ENCODE peak calls at places on chromosomes 4 and X, in nine cellular contexts. One of them, this sample, is unnamed. For H3K4me1, H3K9me3 and H3K36me3, the result is how much of the 10 kb centered on the place peaks cover.

GRCh38 chr4:114277690-114278089 is 298.2 kb upstream of the ARSJ start:
- DNase-seq in MM.1S: no peak
- DNase-seq in heart left ventricle: no peak
- DNase-seq in left ventricle myocardium inferior: no peak
- DNase-seq in aorta: no peak
- DNase-seq in spleen: no peak
- DNase-seq in breast epithelium: no peak
- DNase-seq in SK-N-SH: no peak
- DNase-seq in adrenal gland: no peak
- DNase-seq in this sample: no peak

GRCh38 chrX:132786217-132786616 is 172.2 kb downstream of the HS6ST2 start:
- DNase-seq in MM.1S: no peak
- DNase-seq in heart left ventricle: no peak
- DNase-seq in left ventricle myocardium inferior: no peak
- DNase-seq in aorta: no peak
- DNase-seq in spleen: no peak
- DNase-seq in breast epithelium: no peak
- DNase-seq in SK-N-SH: no peak
- DNase-seq in adrenal gland: no peak
- DNase-seq in this sample: no peak

GRCh38 chrX:36908801-36909403 is 99.3 kb upstream of the FAM47C start:
- DNase-seq in MM.1S: peak
- DNase-seq in heart left ventricle: no peak
- DNase-seq in left ventricle myocardium inferior: no peak
- DNase-seq in aorta: no peak
- DNase-seq in spleen: no peak
- DNase-seq in breast epithelium: no peak
- DNase-seq in SK-N-SH: peak
- DNase-seq in adrenal gland: no peak
- DNase-seq in this sample: no peak

GRCh38 chr4:2461246-2461960 is 7.5 kb upstream of the RNF4 start:
- DNase-seq in MM.1S: no peak
- DNase-seq in heart left ventricle: no peak
- DNase-seq in left ventricle myocardium inferior: no peak
- DNase-seq in aorta: peak
- DNase-seq in spleen: peak
- DNase-seq in breast epithelium: no peak
- DNase-seq in SK-N-SH: no peak
- DNase-seq in adrenal gland: no peak
- DNase-seq in this sample: no peak

GRCh38 chr4:153398713-153399112 is 54.2 kb downstream of the MND1 start:
- DNase-seq in MM.1S: no peak
- DNase-seq in heart left ventricle: no peak
- DNase-seq in left ventricle myocardium inferior: no peak
- DNase-seq in aorta: no peak
- DNase-seq in spleen: no peak
- DNase-seq in breast epithelium: no peak
- DNase-seq in SK-N-SH: no peak
- DNase-seq in adrenal gland: no peak
- DNase-seq in this sample: no peak

GRCh38 chr4:17599826-17600225 is 14.6 kb upstream of the MED28 start:
- DNase-seq in MM.1S: no peak
- DNase-seq in heart left ventricle: no peak
- DNase-seq in left ventricle myocardium inferior: no peak
- DNase-seq in aorta: no peak
- DNase-seq in spleen: no peak
- DNase-seq in breast epithelium: no peak
- DNase-seq in SK-N-SH: no peak
- DNase-seq in adrenal gland: no peak
- DNase-seq in this sample: no peak

GRCh38 chrX:101091817-101092216 is 6.2 kb upstream of the CENPI start:
- DNase-seq in MM.1S: no peak
- DNase-seq in heart left ventricle: no peak
- DNase-seq in left ventricle myocardium inferior: no peak
- DNase-seq in aorta: no peak
- DNase-seq in spleen: no peak
- DNase-seq in breast epithelium: no peak
- DNase-seq in SK-N-SH: no peak
- DNase-seq in adrenal gland: no peak
- DNase-seq in this sample: no peak

GRCh38 chr4:12123709-12124108 is 695.0 kb upstream of the HS3ST1 start:
- DNase-seq in MM.1S: no peak
- DNase-seq in heart left ventricle: no peak
- DNase-seq in left ventricle myocardium inferior: no peak
- DNase-seq in aorta: no peak
- DNase-seq in spleen: no peak
- DNase-seq in breast epithelium: no peak
- DNase-seq in SK-N-SH: no peak
- DNase-seq in adrenal gland: no peak
- DNase-seq in this sample: no peak

GRCh38 chr4:9925750-9926439 is 95.4 kb downstream of the SLC2A9 start:
- DNase-seq in MM.1S: no peak
- DNase-seq in heart left ventricle: no peak
- DNase-seq in left ventricle myocardium inferior: no peak
- DNase-seq in aorta: no peak
- DNase-seq in spleen: no peak
- DNase-seq in breast epithelium: no peak
- DNase-seq in SK-N-SH: no peak
- DNase-seq in adrenal gland: no peak
- DNase-seq in this sample: no peak

GRCh38 chr4:112069110-112069509 is 76.1 kb upstream of the FAM241A start:
- DNase-seq in MM.1S: no peak
- DNase-seq in heart left ventricle: no peak
- DNase-seq in left ventricle myocardium inferior: no peak
- DNase-seq in aorta: no peak
- DNase-seq in spleen: no peak
- DNase-seq in breast epithelium: no peak
- DNase-seq in SK-N-SH: no peak
- DNase-seq in adrenal gland: no peak
- DNase-seq in this sample: no peak

GRCh38 chr4:18860836-18861530 is 839.4 kb upstream of the LCORL start:
- DNase-seq in MM.1S: no peak
- DNase-seq in heart left ventricle: no peak
- DNase-seq in left ventricle myocardium inferior: no peak
- DNase-seq in aorta: no peak
- DNase-seq in spleen: no peak
- DNase-seq in breast epithelium: no peak
- DNase-seq in SK-N-SH: no peak
- DNase-seq in adrenal gland: no peak
- DNase-seq in this sample: no peak

GRCh38 chrX:8846271-8846670 is 45.1 kb upstream of the FAM9A start:
- DNase-seq in MM.1S: no peak
- DNase-seq in heart left ventricle: no peak
- DNase-seq in left ventricle myocardium inferior: no peak
- DNase-seq in aorta: no peak
- DNase-seq in spleen: no peak
- DNase-seq in breast epithelium: no peak
- DNase-seq in SK-N-SH: no peak
- DNase-seq in adrenal gland: no peak
- DNase-seq in this sample: no peak

GRCh38 chr4:141645611-141646340 is 9.4 kb downstream of the IL15 start:
- DNase-seq in MM.1S: no peak
- DNase-seq in heart left ventricle: no peak
- DNase-seq in left ventricle myocardium inferior: no peak
- DNase-seq in aorta: no peak
- DNase-seq in spleen: no peak
- DNase-seq in breast epithelium: no peak
- DNase-seq in SK-N-SH: no peak
- DNase-seq in adrenal gland: no peak
- DNase-seq in this sample: no peak

GRCh38 chr4:31054295-31054694 is 334.1 kb downstream of the PCDH7 start:
- DNase-seq in MM.1S: peak
- DNase-seq in heart left ventricle: no peak
- DNase-seq in left ventricle myocardium inferior: no peak
- DNase-seq in aorta: no peak
- DNase-seq in spleen: no peak
- DNase-seq in breast epithelium: no peak
- DNase-seq in SK-N-SH: no peak
- DNase-seq in adrenal gland: no peak
- DNase-seq in this sample: no peak
- H3K4me1 ChIP-seq in MM.1S: under half
- H3K4me1 ChIP-seq in heart left ventricle: under half
- H3K4me1 ChIP-seq in left ventricle myocardium inferior: under half
- H3K4me1 ChIP-seq in aorta: under half
- H3K4me1 ChIP-seq in spleen: under half
- H3K4me1 ChIP-seq in breast epithelium: under half
- H3K4me1 ChIP-seq in SK-N-SH: under half
- H3K4me1 ChIP-seq in adrenal gland: under half
- H3K4me1 ChIP-seq in this sample: under half

GRCh38 chrX:70504772-70505450 is 60.3 kb downstream of the DLG3 start:
- DNase-seq in MM.1S: no peak
- DNase-seq in heart left ventricle: no peak
- DNase-seq in left ventricle myocardium inferior: no peak
- DNase-seq in aorta: no peak
- DNase-seq in spleen: no peak
- DNase-seq in breast epithelium: no peak
- DNase-seq in SK-N-SH: no peak
- DNase-seq in adrenal gland: no peak
- DNase-seq in this sample: no peak
- H3K9me3 ChIP-seq in MM.1S: under half
- H3K9me3 ChIP-seq in heart left ventricle: under half
- H3K9me3 ChIP-seq in left ventricle myocardium inferior: under half
- H3K9me3 ChIP-seq in aorta: under half
- H3K9me3 ChIP-seq in spleen: under half
- H3K9me3 ChIP-seq in breast epithelium: under half
- H3K9me3 ChIP-seq in SK-N-SH: under half
- H3K9me3 ChIP-seq in adrenal gland: under half
- H3K9me3 ChIP-seq in this sample: under half

GRCh38 chr4:38921151-38921550 is 53.5 kb downstream of the FAM114A1 start:
- DNase-seq in MM.1S: no peak
- DNase-seq in heart left ventricle: no peak
- DNase-seq in left ventricle myocardium inferior: no peak
- DNase-seq in aorta: no peak
- DNase-seq in spleen: no peak
- DNase-seq in breast epithelium: no peak
- DNase-seq in SK-N-SH: no peak
- DNase-seq in adrenal gland: no peak
- DNase-seq in this sample: no peak

GRCh38 chr4:38924266-38924827 is 56.7 kb downstream of the FAM114A1 start:
- DNase-seq in MM.1S: no peak
- DNase-seq in heart left ventricle: no peak
- DNase-seq in left ventricle myocardium inferior: no peak
- DNase-seq in aorta: no peak
- DNase-seq in spleen: no peak
- DNase-seq in breast epithelium: no peak
- DNase-seq in SK-N-SH: no peak
- DNase-seq in adrenal gland: no peak
- DNase-seq in this sample: no peak

GRCh38 chr4:38917481-38918025 is 49.9 kb downstream of the FAM114A1 start:
- DNase-seq in MM.1S: no peak
- DNase-seq in heart left ventricle: no peak
- DNase-seq in left ventricle myocardium inferior: no peak
- DNase-seq in aorta: no peak
- DNase-seq in spleen: no peak
- DNase-seq in breast epithelium: no peak
- DNase-seq in SK-N-SH: no peak
- DNase-seq in adrenal gland: no peak
- DNase-seq in this sample: no peak

GRCh38 chr4:38923746-38924145 is 56.1 kb downstream of the FAM114A1 start:
- DNase-seq in MM.1S: no peak
- DNase-seq in heart left ventricle: no peak
- DNase-seq in left ventricle myocardium inferior: no peak
- DNase-seq in aorta: no peak
- DNase-seq in spleen: no peak
- DNase-seq in breast epithelium: no peak
- DNase-seq in SK-N-SH: no peak
- DNase-seq in adrenal gland: no peak
- DNase-seq in this sample: no peak

GRCh38 chr4:38920186-38920585 is 52.6 kb downstream of the FAM114A1 start:
- DNase-seq in MM.1S: no peak
- DNase-seq in heart left ventricle: no peak
- DNase-seq in left ventricle myocardium inferior: no peak
- DNase-seq in aorta: no peak
- DNase-seq in spleen: no peak
- DNase-seq in breast epithelium: no peak
- DNase-seq in SK-N-SH: no peak
- DNase-seq in adrenal gland: no peak
- DNase-seq in this sample: no peak
- H3K36me3 ChIP-seq in MM.1S: under half
- H3K36me3 ChIP-seq in heart left ventricle: under half
- H3K36me3 ChIP-seq in left ventricle myocardium inferior: half or more
- H3K36me3 ChIP-seq in aorta: under half
- H3K36me3 ChIP-seq in spleen: under half
- H3K36me3 ChIP-seq in breast epithelium: under half
- H3K36me3 ChIP-seq in SK-N-SH: under half
- H3K36me3 ChIP-seq in adrenal gland: under half
- H3K36me3 ChIP-seq in this sample: half or more

DNA sequence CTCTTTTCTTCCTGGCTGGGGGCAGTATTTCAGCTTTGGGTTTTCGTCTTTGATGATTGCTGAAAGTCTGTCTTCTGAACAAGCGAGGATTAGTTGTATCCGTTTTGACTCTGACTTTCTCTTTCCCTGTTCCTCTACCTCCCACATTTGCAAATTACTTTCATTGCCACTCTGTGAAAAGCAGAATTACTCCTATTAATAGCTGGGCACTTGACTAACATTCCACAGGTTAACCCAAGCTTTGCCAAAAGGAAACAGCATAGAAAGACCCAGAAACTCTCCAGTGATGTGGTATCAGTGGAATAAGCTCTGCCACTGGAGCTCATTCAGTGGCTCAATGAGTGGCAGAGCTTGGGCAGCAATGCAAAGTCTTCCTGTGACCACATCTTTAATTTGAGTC is 238.9 kb downstream of the PALLD start:
- DNase-seq in MM.1S: no peak
- DNase-seq in heart left ventricle: no peak
- DNase-seq in left ventricle myocardium inferior: no peak
- DNase-seq in aorta: no peak
- DNase-seq in spleen: no peak
- DNase-seq in breast epithelium: no peak
- DNase-seq in SK-N-SH: no peak
- DNase-seq in adrenal gland: no peak
- DNase-seq in this sample: no peak
- H3K4me1 ChIP-seq in MM.1S: under half
- H3K4me1 ChIP-seq in heart left ventricle: under half
- H3K4me1 ChIP-seq in left ventricle myocardium inferior: under half
- H3K4me1 ChIP-seq in aorta: under half
- H3K4me1 ChIP-seq in spleen: under half
- H3K4me1 ChIP-seq in breast epithelium: under half
- H3K4me1 ChIP-seq in SK-N-SH: under half
- H3K4me1 ChIP-seq in adrenal gland: under half
- H3K4me1 ChIP-seq in this sample: under half

GRCh38 chrX:153417637-153418036 is 6.4 kb downstream of the ZFP92 start:
- DNase-seq in MM.1S: no peak
- DNase-seq in heart left ventricle: no peak
- DNase-seq in left ventricle myocardium inferior: no peak
- DNase-seq in aorta: no peak
- DNase-seq in spleen: no peak
- DNase-seq in breast epithelium: no peak
- DNase-seq in SK-N-SH: no peak
- DNase-seq in adrenal gland: no peak
- DNase-seq in this sample: no peak
- H3K9me3 ChIP-seq in MM.1S: under half
- H3K9me3 ChIP-seq in heart left ventricle: under half
- H3K9me3 ChIP-seq in left ventricle myocardium inferior: under half
- H3K9me3 ChIP-seq in aorta: under half
- H3K9me3 ChIP-seq in spleen: under half
- H3K9me3 ChIP-seq in breast epithelium: under half
- H3K9me3 ChIP-seq in SK-N-SH: under half
- H3K9me3 ChIP-seq in adrenal gland: under half
- H3K9me3 ChIP-seq in this sample: under half

This sample was measured in right lobe of liver.